ENCODE peak calls at places on chromosomes 6 and 20, in six cellular contexts. R, E, M, L, V and G are unnamed samples.

GRCh38 chr6:157813191-157813590 is 9.9 kb upstream of the SNX9 start:
- DNase-seq in R (no peak), E (peak; percentile 52), M (no peak), L (no peak), V (no peak), G (no peak)

GRCh38 chr6:106790146-106790770 is 160.9 kb downstream of the QRSL1 start:
- DNase-seq in R (no peak), E (no peak), M (no peak), L (no peak), V (no peak), G (no peak)

GRCh38 chr6:138509371-138509770 is 10.1 kb upstream of the NHSL1 start:
- DNase-seq in R (peak; percentile 8), E (peak; percentile 54), M (no peak), L (peak; percentile 20), V (peak; percentile 6), G (no peak)

GRCh38 chr6:11876934-11877433 is 98.4 kb upstream of the ADTRP start:
- DNase-seq in R (no peak), E (no peak), M (no peak), L (no peak), V (no peak), G (no peak)

GRCh38 chr6:156848533-156848932 is 71.4 kb downstream of the ARID1B start:
- DNase-seq in R (no peak), E (peak; percentile 66), M (peak; percentile 19), L (no peak), V (peak; percentile 80), G (no peak)

GRCh38 chr20:24488800-24489175 is 19.4 kb downstream of the SYNDIG1 start:
- DNase-seq in R (no peak), E (no peak), M (no peak), L (no peak), V (no peak), G (no peak)

GRCh38 chr20:37189617-37190016 is 10.3 kb upstream of the MROH8 start:
- DNase-seq in R (no peak), E (no peak), M (no peak), L (no peak), V (no peak), G (no peak)

GRCh38 chr6:34154668-34155447 is 9.0 kb upstream of the GRM4 start:
- DNase-seq in R (peak; percentile 26), E (peak; percentile 50), M (no peak), L (peak; percentile 90), V (peak; percentile 98), G (no peak)

GRCh38 chr20:56987992-56988391 is 278.4 kb downstream of the BMP7 start:
- DNase-seq in R (no peak), E (peak; percentile 59), M (no peak), L (no peak), V (no peak), G (no peak)

GRCh38 chr6:149318581-149319286 is 1.2 kb downstream of the TAB2 start:
- DNase-seq in R (peak; percentile 3), E (no peak), M (no peak), L (no peak), V (peak; percentile 9), G (no peak)

GRCh38 chr20:9711872-9712271 is 127.0 kb downstream of the PAK5 start:
- DNase-seq in R (no peak), E (no peak), M (no peak), L (no peak), V (no peak), G (no peak)

GRCh38 chr6:118354641-118355040 is 193.5 kb upstream of the PLN start:
- DNase-seq in R (no peak), E (no peak), M (no peak), L (no peak), V (no peak), G (no peak)